ENCODE peak calls at places on chromosome 7, in eight cellular contexts. Y, M, V, E, D, U, B and X are unnamed samples.

GRCh38 chr7:94011714-94012353 is 7.7 kb upstream of the BET1 start:
- DNase-seq in B (no peak), U (no peak), Y (no peak), D (no peak), V (no peak), E (no peak), M (no peak), X (no peak)

GRCh38 chr7:50197547-50197946 is 104.5 kb upstream of the ZPBP start:
- DNase-seq in Y (no peak), D (peak), U (no peak), V (no peak), E (no peak), M (peak), B (peak), X (peak)

GRCh38 chr7:2157473-2158279 is 75.1 kb downstream of the MAD1L1 start:
- DNase-seq in D (peak), U (no peak), B (no peak), Y (peak), M (no peak), E (peak), V (no peak), X (no peak)

GRCh38 chr7:101386558-101387199 is 24.0 kb downstream of the COL26A1 start:
- DNase-seq in B (no peak), U (peak), D (peak), M (no peak), Y (no peak), E (no peak), V (no peak), X (peak)

GRCh38 chr7:109639561-109639960 is 1069.9 kb downstream of the DNAJB9 start:
- DNase-seq in D (no peak), V (no peak), Y (no peak), M (no peak), B (no peak), U (no peak), E (no peak), X (no peak)

GRCh38 chr7:20191044-20191867 is 25.9 kb downstream of the MACC1 start:
- DNase-seq in Y (no peak), E (no peak), U (no peak), V (no peak), B (no peak), M (no peak), D (no peak), X (no peak)

GRCh38 chr7:150803161-150803860 is 2.7 kb downstream of the TMEM176A start:
- DNase-seq in Y (no peak), U (no peak), V (no peak), E (no peak), D (no peak), B (no peak), M (no peak), X (no peak)

GRCh38 chr7:155590215-155591023 is 44.1 kb upstream of the CNPY1 start:
- DNase-seq in Y (no peak), D (no peak), M (peak), E (peak), U (peak), V (no peak), B (peak), X (no peak)

GRCh38 chr7:44387427-44387826 is 62.0 kb upstream of the CAMK2B start:
- DNase-seq in V (no peak), Y (no peak), M (no peak), U (no peak), B (no peak), D (no peak), E (no peak), X (no peak)

GRCh38 chr7:35758421-35758820 is 42.4 kb upstream of the SEPTIN7 start:
- DNase-seq in B (peak), U (no peak), Y (no peak), M (peak), V (peak), E (no peak), D (no peak), X (no peak)

GRCh38 chr7:49852619-49853462 is 79.4 kb downstream of the VWC2 start:
- DNase-seq in Y (peak), M (peak), V (peak), D (peak), U (peak), B (peak), E (no peak), X (peak)

DNA sequence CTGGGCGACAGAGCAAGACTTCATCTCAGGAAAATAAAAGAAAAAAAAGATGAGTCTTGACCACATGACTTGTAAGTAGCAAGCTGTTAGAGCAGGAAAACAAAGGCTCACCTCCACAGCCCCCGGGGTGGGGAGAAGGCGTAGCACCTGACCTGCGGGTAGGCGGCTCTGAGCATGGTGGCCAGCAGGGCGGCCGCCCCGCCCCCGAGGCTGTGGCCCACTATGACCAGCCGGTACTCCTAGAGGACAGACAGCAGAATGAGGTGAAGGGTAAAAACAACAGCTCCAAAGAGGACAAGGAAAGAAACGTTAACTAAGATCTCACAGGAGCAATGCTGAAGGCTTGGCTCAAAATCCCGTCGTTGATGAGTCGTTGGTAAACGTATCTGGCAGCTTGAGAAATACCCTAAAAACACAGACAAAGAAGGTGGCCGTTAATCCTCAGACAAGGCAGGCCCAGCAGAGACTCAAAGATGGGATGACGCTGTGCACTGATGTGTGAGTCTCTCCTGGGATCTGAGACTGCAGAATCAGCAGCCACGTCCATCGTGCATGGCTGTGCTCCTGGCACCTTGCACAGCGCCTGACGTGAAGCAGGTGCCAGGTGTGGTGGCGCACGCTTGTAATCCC is 31.1 kb downstream of the DAGLB start:
- DNase-seq in Y (no peak), E (no peak), D (no peak), M (peak), U (no peak), B (no peak), V (no peak), X (no peak)
- TF ChIP-seq CTCF in Y (no peak), E (no peak), D (no peak), M (no peak), U (no peak), B (no peak), V (no peak), X (no peak)

DNA sequence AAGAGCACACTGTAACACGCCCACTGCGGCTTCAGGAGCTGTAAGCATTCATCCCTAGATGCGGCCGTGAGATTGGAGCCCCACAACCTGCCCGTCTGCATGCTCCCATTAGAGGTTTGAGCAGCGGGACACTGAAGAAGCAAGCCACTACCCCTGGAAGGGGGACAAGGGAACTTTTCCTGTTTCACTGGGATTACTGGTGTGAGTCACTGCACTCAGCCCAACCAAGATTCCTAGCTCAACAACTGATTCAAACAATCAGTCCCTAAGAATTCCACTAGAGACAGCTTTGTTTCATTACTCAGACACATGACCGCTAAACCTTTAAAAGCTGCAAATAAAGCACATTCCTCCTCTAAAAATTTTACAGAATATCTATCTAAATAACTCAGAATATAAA is 69.8 kb downstream of the ORC5 start:
- DNase-seq in M (no peak), D (no peak), U (no peak), B (no peak), E (no peak), V (no peak), Y (no peak), X (no peak)
- TF ChIP-seq CTCF in M (no peak), D (no peak), U (no peak), B (no peak), E (no peak), V (no peak), Y (no peak), X (no peak)

GRCh38 chr7:83655951-83656556 is 7.1 kb upstream of the SEMA3E start:
- DNase-seq in E (no peak), D (peak), V (peak), Y (peak), M (peak), B (peak), U (peak), X (peak)
- TF ChIP-seq CTCF in E (peak), D (peak), V (peak), Y (peak), M (peak), B (peak), U (peak), X (peak)

DNA sequence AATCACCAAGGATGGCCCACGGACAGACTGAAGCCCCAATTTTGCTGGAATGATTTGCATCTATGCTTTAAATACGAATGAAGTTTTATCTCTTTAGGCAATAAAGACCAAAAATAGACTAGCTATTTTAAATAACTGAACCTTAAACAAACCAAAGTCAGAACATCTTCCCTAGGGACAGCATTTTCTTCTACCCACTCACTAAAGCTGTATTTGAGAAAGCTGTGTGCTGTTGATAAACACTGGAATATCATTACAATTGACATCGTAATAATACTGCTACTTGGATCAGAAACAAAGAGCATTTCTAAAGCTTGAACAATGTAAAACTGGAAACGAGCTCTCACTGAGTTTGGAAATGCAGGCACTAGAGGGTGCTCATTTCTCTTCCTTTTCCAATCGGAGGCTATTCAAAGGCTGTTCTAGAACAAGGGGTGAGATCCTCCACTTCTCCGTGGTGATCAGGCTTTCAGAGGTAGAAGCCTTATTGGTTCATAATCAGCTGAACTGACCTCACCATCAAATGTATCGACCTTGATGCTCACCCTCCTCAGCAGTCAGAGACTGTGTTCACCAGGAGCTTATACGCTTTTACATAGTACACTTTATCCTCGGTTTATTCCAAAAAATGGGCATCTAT is 225.3 kb upstream of the PRSS1 start:
- DNase-seq in Y (no peak), V (no peak), D (no peak), E (no peak), M (no peak), U (no peak), B (no peak), X (no peak)
- TF ChIP-seq CTCF in Y (no peak), V (no peak), D (no peak), E (no peak), M (no peak), U (no peak), B (no peak), X (no peak)

DNA sequence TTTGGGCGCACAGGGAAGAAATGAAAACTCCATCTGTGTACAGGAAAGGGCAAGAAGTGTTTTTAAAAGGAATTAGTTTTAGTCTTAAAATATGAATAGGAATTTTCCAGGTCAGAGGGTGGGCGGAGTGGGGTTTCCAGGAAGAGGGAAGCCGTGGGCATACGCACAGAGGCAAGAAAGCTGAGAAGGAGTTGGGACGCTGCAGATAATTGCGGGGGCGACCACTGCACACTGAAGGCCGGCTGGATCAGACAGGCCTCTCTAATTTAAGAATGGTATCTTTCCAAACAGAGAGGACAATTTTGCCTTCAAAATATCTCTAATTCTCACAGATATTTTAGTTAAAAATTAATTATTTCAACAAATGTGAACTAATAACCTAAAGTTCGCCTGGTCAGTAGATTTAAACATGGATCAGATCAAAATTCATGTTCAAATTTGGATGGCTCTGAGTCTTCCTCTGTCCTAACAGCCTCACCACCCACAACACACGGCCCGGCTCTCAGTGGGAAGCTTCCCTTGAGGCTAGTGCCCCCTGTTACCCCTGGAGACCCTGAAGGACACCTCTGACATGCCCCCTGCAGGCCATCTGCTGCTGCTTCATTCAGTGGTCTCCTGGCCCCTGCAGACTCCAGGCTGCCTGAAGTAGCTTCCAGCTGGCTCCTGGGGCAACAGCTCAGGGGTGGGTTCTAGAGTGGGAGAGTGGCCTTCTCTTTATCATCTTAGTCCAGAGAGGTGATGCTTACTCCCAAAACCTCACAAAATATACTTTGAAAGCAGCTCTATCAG is 189.3 kb upstream of the INHBA start:
- DNase-seq in U (peak), B (no peak), M (peak), Y (no peak), D (no peak), V (peak), E (no peak), X (peak)
- TF ChIP-seq CTCF in U (no peak), B (peak), M (no peak), Y (no peak), D (no peak), V (peak), E (peak), X (peak)

DNA sequence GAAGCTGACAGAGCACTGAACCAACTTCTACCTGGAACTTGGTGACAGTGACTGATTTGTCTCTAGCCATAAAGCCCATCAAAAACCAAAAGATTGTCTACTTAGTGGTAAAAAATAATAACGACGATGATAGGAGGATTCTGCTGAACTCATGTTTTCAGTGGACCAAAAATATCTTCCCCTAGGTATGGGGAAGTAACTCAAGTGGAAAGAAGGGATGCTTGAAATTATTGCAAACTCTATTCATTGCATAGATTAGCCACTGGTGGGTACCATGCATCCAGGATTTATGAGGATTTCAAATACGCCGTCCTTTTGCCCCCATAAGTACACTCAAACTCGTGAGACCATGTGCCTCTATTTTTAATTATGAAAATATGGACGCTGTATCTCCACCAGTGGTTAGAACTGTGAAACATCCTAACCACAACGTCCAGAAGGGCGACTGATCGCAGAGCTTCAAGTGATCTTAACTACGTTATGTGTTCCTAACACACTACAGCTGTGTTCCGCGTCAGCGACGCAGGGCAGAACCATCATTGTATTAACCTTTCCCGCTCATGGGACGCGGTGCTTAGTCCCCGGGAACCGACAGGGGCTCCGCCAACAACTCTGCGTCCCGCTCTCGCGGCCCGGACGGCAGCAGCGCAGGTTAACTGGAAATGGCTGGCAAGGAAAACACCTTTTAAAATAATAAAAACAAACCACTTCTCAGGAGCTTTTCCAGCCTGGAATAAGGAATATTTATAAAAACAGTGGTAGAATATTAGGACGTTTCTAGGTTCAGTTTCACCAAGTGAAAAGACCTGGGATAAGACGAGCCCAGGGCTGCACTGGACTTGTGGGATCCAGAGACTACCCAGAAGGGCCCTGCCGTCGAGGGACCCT is 776 bp downstream of the PEX1 start:
- DNase-seq in U (peak), V (peak), E (peak), Y (peak), D (peak), M (peak), B (peak), X (peak)
- TF ChIP-seq CTCF in U (peak), V (no peak), E (no peak), Y (no peak), D (peak), M (no peak), B (no peak), X (no peak)

GRCh38 chr7:30159698-30160143 is 24.9 kb downstream of the MTURN start:
- DNase-seq in D (no peak), M (peak), E (peak), Y (no peak), V (no peak), U (no peak), B (peak), X (peak)
- TF ChIP-seq CTCF in D (peak), M (no peak), E (no peak), Y (no peak), V (no peak), U (peak), B (no peak), X (no peak)

GRCh38 chr7:74544706-74545469 is 91.2 kb downstream of the GTF2IRD1 start:
- DNase-seq in E (peak), U (peak), M (peak), Y (no peak), V (peak), B (peak), D (peak), X (peak)
- TF ChIP-seq CTCF in E (peak), U (peak), M (peak), Y (peak), V (peak), B (peak), D (peak), X (peak)

DNA sequence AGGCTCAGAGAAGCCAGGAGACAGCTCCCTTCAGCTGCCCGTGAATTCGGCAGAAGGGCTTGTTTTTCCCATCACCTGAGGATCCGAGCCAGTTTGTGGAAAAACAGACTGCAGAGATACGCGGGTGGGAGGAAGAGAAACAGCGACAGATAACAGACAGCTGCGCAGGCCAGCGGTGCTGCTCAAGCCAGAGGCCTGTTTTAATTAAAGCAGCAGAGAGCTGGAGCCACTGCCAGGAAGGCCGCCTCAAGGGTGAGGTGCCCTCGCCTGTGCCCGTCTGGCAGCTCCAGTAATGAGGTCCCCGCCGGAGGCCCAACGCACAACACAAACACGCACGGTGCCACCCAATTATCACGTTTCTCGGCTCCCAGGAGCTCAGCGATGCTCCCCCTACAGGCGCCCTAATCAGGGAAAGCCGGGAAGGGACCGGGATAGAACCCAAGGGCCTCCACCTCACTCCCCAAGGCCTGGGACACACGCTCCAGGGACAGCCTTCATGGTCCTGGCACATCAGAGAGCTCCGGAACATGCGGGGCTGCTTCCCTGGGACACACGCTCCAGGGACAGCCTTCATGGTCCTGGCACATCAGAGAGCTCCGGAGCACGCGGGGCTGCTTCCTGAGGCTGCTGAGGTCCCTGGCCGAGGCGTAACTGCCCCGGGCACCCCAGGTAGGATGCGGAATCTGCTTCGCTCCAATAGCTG is 60.6 kb upstream of the DNAAF5 start:
- DNase-seq in M (no peak), B (no peak), D (no peak), U (no peak), Y (no peak), V (no peak), E (no peak), X (no peak)
- TF ChIP-seq CTCF in M (no peak), B (no peak), D (no peak), U (no peak), Y (no peak), V (no peak), E (no peak), X (no peak)

GRCh38 chr7:22296916-22297315 is 60.0 kb downstream of the RAPGEF5 start:
- DNase-seq in U (no peak), Y (no peak), D (no peak), M (no peak), V (no peak), B (no peak), E (no peak), X (no peak)
- TF ChIP-seq CTCF in U (no peak), Y (no peak), D (no peak), M (peak), V (no peak), B (no peak), E (no peak), X (no peak)